ENCODE peak calls at places on chromosomes 5 and 9, in eight cellular contexts. L, U, X, P, I, D, R and N are unnamed samples.

GRCh38 chr5:15835514-15835913 is 335.5 kb downstream of the FBXL7 start:
- DNase-seq in L (no peak), U (no peak), X (no peak), P (no peak), I (no peak), D (no peak), R (no peak), N (no peak)

GRCh38 chr5:134958755-134959154 is 9.0 kb upstream of the CATSPER3 start:
- DNase-seq in L (peak; percentile 13), U (no peak), X (no peak), P (no peak), I (no peak), D (no peak), R (peak; percentile 2), N (no peak)

GRCh38 chr5:1300581-1301083 is 5.8 kb upstream of the TERT start:
- DNase-seq in L (no peak), U (no peak), X (no peak), P (no peak), I (no peak), D (no peak), R (no peak), N (no peak)

GRCh38 chr5:151924564-151925395 is at the start of gene GLRA1:
- DNase-seq in L (peak; percentile 69), U (peak; percentile 52), X (peak; percentile 36), P (peak; percentile 25), I (peak; percentile 31), D (no peak), R (peak; percentile 16), N (no peak)

GRCh38 chr9:96442491-96442890 is 7.5 kb upstream of the HABP4 start:
- DNase-seq in L (no peak), U (no peak), X (no peak), P (no peak), I (no peak), D (no peak), R (no peak), N (no peak)

GRCh38 chr5:68593211-68593701 is 377.7 kb downstream of the PIK3R1 start:
- DNase-seq in L (no peak), U (no peak), X (no peak), P (no peak), I (no peak), D (no peak), R (peak; percentile 0), N (peak; percentile 58)

GRCh38 chr5:60698316-60698715 is 1.6 kb downstream of the DEPDC1B start:
- DNase-seq in L (no peak), U (no peak), X (no peak), P (no peak), I (no peak), D (no peak), R (no peak), N (no peak)

GRCh38 chr5:107670927-107671741 is at the start of gene EFNA5:
- DNase-seq in L (peak; percentile 30), U (peak; percentile 90), X (peak; percentile 36), P (peak; percentile 26), I (peak; percentile 17), D (no peak), R (peak; percentile 32), N (no peak)

GRCh38 chr5:132086277-132086794 is 12.7 kb downstream of the CSF2 start:
- DNase-seq in L (no peak), U (no peak), X (peak; percentile 61), P (no peak), I (peak; percentile 44), D (peak; percentile 42), R (peak; percentile 60), N (no peak)

GRCh38 chr5:102666164-102666951 is 88.7 kb upstream of the PAM start:
- DNase-seq in L (no peak), U (no peak), X (no peak), P (no peak), I (no peak), D (no peak), R (no peak), N (peak; percentile 14)

GRCh38 chr9:68730570-68731227 is 25.7 kb downstream of the PIP5K1B start:
- DNase-seq in L (no peak), U (no peak), X (no peak), P (no peak), I (no peak), D (no peak), R (no peak), N (no peak)

GRCh38 chr9:133353548-133353947 is 2.7 kb downstream of the SURF1 start:
- DNase-seq in L (no peak), U (no peak), X (no peak), P (no peak), I (no peak), D (no peak), R (no peak), N (no peak)

GRCh38 chr9:133357656-133358055 is 1.3 kb downstream of the SURF2 start:
- DNase-seq in L (no peak), U (no peak), X (no peak), P (no peak), I (no peak), D (no peak), R (no peak), N (no peak)

GRCh38 chr9:133354766-133355165 is 1.5 kb downstream of the SURF1 start:
- DNase-seq in L (no peak), U (no peak), X (no peak), P (no peak), I (no peak), D (no peak), R (no peak), N (no peak)

GRCh38 chr9:133356391-133357091 is at the start of the genes SURF1 and SURF2:
- DNase-seq in L (peak; percentile 93), U (peak; percentile 90), X (peak; percentile 90), P (peak; percentile 81), I (peak; percentile 81), D (peak; percentile 79), R (peak; percentile 90), N (no peak)

DNA sequence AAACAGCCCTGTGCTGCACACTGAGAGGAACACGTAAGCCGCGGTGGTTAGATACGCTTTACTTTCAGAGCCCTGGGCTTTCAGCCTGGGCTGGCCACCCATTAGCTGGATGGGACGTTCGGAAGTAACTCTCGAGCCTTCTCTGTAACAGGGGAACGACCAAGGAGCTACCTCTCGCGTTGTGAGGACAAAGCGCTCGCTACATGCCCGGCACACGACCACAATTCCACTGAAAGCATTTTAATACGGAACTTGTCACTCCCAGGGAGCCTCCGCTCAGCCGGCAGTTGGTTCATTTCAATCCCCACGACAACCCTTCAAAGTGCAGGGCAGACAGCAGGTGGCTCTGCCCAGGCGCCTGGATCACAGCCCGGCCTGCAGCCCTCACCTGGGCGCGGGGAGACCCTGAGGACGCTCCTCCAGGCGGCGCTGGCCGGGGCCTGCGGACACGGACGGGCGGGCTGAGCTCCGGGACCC is 368 bp downstream of the SURF1 start:
- DNase-seq in L (no peak), U (no peak), X (no peak), P (no peak), I (no peak), D (no peak), R (no peak), N (no peak)
- TF ChIP-seq CTCF in L (no peak), U (no peak), X (no peak), P (no peak), I (peak; percentile 6), D (no peak), R (no peak), N (no peak)

GRCh38 chr5:65809817-65810531 is 88.0 kb downstream of the NLN start:
- DNase-seq in L (no peak), U (no peak), X (no peak), P (peak; percentile 55), I (no peak), D (peak; percentile 56), R (peak; percentile 89), N (peak; percentile 41)

GRCh38 chr5:65808818-65809217 is 86.8 kb downstream of the NLN start:
- DNase-seq in L (no peak), U (no peak), X (no peak), P (no peak), I (no peak), D (no peak), R (no peak), N (no peak)

GRCh38 chr5:65812648-65813047 is 90.6 kb downstream of the NLN start:
- DNase-seq in L (no peak), U (peak; percentile 6), X (no peak), P (no peak), I (no peak), D (no peak), R (peak; percentile 68), N (no peak)

GRCh38 chr5:65811895-65812294 is 89.9 kb downstream of the NLN start:
- DNase-seq in L (no peak), U (no peak), X (no peak), P (no peak), I (no peak), D (no peak), R (peak; percentile 70), N (no peak)

GRCh38 chr5:65811004-65811403 is 89.0 kb downstream of the NLN start:
- DNase-seq in L (no peak), U (no peak), X (no peak), P (no peak), I (no peak), D (no peak), R (no peak), N (peak; percentile 50)
- H3K4me3 ChIP-seq in L (no peak overlapping the region), U (no peak overlapping the region), X (no peak overlapping the region), P (no peak overlapping the region), I (no peak overlapping the region), D (no peak overlapping the region), R (peak overlapping the region; percentile 16), N (no peak overlapping the region)

DNA sequence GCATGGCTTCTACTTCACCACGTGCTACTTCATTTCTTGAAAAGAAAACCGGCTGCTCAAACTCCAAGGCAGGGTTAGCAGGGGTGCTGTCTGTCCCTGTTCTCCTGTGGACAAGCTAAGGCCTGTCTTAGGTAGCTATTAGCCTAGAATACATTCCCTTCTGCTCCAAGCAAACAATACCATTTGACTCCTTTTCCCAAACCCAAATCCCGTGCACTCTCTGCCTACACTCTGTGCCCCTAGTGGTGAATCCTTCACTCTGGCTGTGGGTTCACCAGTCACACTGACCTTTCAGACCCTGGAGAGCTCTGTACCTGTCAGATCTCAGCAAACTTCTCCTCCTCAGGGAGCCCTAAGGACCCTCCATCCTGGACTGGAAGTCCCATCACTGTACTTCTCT is 211.6 kb downstream of the SLIT3 start:
- DNase-seq in L (no peak), U (no peak), X (no peak), P (no peak), I (no peak), D (no peak), R (no peak), N (no peak)
- TF ChIP-seq CTCF in L (no peak), U (no peak), X (no peak), P (no peak), I (no peak), D (no peak), R (no peak), N (no peak)

GRCh38 chr9:89502038-89502601 is 4.2 kb upstream of the SEMA4D start:
- DNase-seq in L (no peak), U (no peak), X (no peak), P (no peak), I (no peak), D (no peak), R (no peak), N (no peak)
- H3K4me3 ChIP-seq in L (no peak overlapping the region), U (no peak overlapping the region), X (no peak overlapping the region), P (no peak overlapping the region), I (no peak overlapping the region), D (no peak overlapping the region), R (no peak overlapping the region), N (no peak overlapping the region)

DNA sequence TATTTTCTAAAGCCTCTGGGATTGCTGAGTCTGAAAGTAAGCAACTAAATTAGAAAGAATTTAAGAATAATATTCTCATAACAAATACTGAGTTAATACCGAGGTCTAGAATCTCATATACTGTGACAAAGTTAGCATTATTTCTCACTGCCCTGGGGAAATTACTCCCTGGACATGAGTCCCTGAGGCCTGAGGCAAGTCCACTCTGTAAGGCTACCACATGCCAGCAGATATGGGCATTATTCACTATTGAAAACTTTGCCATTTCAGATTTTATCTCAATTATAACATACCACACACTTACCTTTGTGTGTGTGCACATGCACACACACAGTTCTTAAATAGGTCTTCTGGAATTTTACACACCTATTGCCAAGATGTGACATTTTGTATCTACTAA is 22.9 kb downstream of the ELL2 start:
- DNase-seq in L (no peak), U (no peak), X (no peak), P (no peak), I (no peak), D (no peak), R (no peak), N (no peak)
- TF ChIP-seq CTCF in L (no peak), U (no peak), X (no peak), P (no peak), I (no peak), D (no peak), R (no peak), N (no peak)